ENCODE peak calls at places on chromosomes 3 and 15, in four cellular contexts. N is testis, I is fibroblast of mammary gland, P is adipocyte. X is an unnamed sample.

GRCh38 chr3:11544413-11545181 is 99.1 kb downstream of the VGLL4 start:
- DNase-seq in N (no peak), I (peak; percentile 57), P (no peak), X (peak; percentile 26)

GRCh38 chr3:186882881-186883685 is 40.6 kb downstream of the ADIPOQ start:
- DNase-seq in N (no peak), I (peak; percentile 86), P (peak; percentile 43), X (peak; percentile 78)

GRCh38 chr3:177098551-177098950 is 98.7 kb downstream of the TBL1XR1 start:
- DNase-seq in N (no peak), I (no peak), P (no peak), X (no peak)

GRCh38 chr15:75195122-75195765 is 6.4 kb upstream of the C15orf39 start:
- DNase-seq in N (peak; percentile 62), I (no peak), P (no peak), X (no peak)

GRCh38 chr15:66714543-66714981 is 12.5 kb downstream of the SMAD6 start:
- DNase-seq in N (no peak), I (peak; percentile 59), P (peak; percentile 45), X (peak; percentile 41)

GRCh38 chr15:40844543-40844981 is 714 bp downstream of the SPINT1 start:
- DNase-seq in N (peak; percentile 19), I (no peak), P (peak; percentile 23), X (peak; percentile 77)

GRCh38 chr15:90819390-90819789 is 49.0 kb upstream of the FURIN start:
- DNase-seq in N (no peak), I (no peak), P (no peak), X (peak; percentile 49)

GRCh38 chr3:11638669-11639402 is 4.9 kb downstream of the VGLL4 start:
- DNase-seq in N (peak; percentile 54), I (peak; percentile 41), P (peak; percentile 49), X (no peak)

GRCh38 chr3:160755776-160756304 is at the start of gene PPM1L:
- DNase-seq in N (no peak), I (peak; percentile 8), P (peak; percentile 76), X (peak; percentile 83)

GRCh38 chr15:22989576-22990477 is 9.7 kb upstream of the CYFIP1 start:
- DNase-seq in N (no peak), I (no peak), P (no peak), X (peak; percentile 8)

GRCh38 chr3:67531149-67532101 is 123.0 kb downstream of the SUCLG2 start:
- DNase-seq in N (no peak), I (peak; percentile 20), P (peak; percentile 25), X (no peak)

GRCh38 chr3:185677146-185677829 is 91.2 kb downstream of the SENP2 start:
- DNase-seq in N (no peak), I (peak; percentile 86), P (peak; percentile 84), X (peak; percentile 62)

GRCh38 chr15:22257668-22258401 is 177.5 kb downstream of the OR4M2 start:
- DNase-seq in N (no peak), I (no peak), P (no peak), X (no peak)

GRCh38 chr3:187066228-187066995 is 72.9 kb downstream of the RPL39L start:
- DNase-seq in N (peak; percentile 30), I (peak; percentile 41), P (no peak), X (peak; percentile 65)

GRCh38 chr15:25738171-25738792 is 124.8 kb downstream of the ATP10A start:
- DNase-seq in N (no peak), I (peak; percentile 44), P (peak; percentile 56), X (peak; percentile 70)

GRCh38 chr3:192106528-192106927 is 620.8 kb downstream of the FGF12 start:
- DNase-seq in N (no peak), I (no peak), P (no peak), X (no peak)

GRCh38 chr3:3636815-3637214 is 162.4 kb upstream of the LRRN1 start:
- DNase-seq in N (no peak), I (no peak), P (no peak), X (no peak)

GRCh38 chr3:72130565-72130964 is 345.6 kb upstream of the PROK2 start:
- DNase-seq in N (no peak), I (no peak), P (no peak), X (no peak)

GRCh38 chr3:58217209-58217811 is 6.5 kb upstream of the DNASE1L3 start:
- DNase-seq in N (peak; percentile 81), I (peak; percentile 66), P (peak; percentile 72), X (peak; percentile 76)

GRCh38 chr3:57164217-57164605 is 942 bp downstream of the IL17RD start:
- DNase-seq in N (peak; percentile 66), I (peak; percentile 43), P (peak; percentile 61), X (peak; percentile 11)

GRCh38 chr3:197407053-197407452 is 108.6 kb upstream of the DLG1 start:
- DNase-seq in N (no peak), I (no peak), P (no peak), X (no peak)

GRCh38 chr15:40010681-40011080 is 28.3 kb downstream of the SRP14 start:
- DNase-seq in N (no peak), I (peak; percentile 91), P (peak; percentile 22), X (peak; percentile 11)

GRCh38 chr3:105613120-105613519 is 246.4 kb downstream of the ALCAM start:
- DNase-seq in N (no peak), I (peak; percentile 22), P (no peak), X (no peak)

GRCh38 chr3:106811376-106811775 is 565.9 kb upstream of the CCDC54 start:
- DNase-seq in N (no peak), I (peak; percentile 75), P (peak; percentile 45), X (no peak)

GRCh38 chr3:102090646-102091045 is 241.3 kb downstream of the NFKBIZ start:
- DNase-seq in N (no peak), I (peak; percentile 16), P (no peak), X (no peak)

GRCh38 chr3:128573707-128574162 is 76.9 kb downstream of the RPN1 start:
- DNase-seq in N (no peak), I (no peak), P (no peak), X (peak; percentile 36)

GRCh38 chr15:44861917-44862316 is 94.6 kb upstream of the TERB2 start:
- DNase-seq in N (no peak), I (no peak), P (no peak), X (no peak)

GRCh38 chr3:8512234-8512633 is 10.6 kb downstream of the LMCD1 start:
- DNase-seq in N (no peak), I (no peak), P (no peak), X (no peak)

DNA sequence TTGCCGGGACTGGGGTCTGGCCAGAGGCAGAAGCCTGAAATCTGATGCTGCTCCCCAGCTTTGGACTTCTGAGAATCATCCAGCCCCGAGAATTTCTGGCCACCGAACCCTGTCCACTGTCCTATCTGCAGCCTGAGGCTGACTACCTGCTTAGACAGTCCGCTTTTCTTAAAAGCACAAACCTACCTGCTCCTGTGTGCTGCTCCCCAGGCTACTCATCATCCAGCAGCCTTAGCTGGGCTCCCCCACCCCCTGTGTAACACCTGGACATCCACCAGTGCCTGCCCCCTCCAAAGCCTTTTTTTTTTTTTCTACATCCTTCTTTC is 101.4 kb upstream of the LIPC start:
- DNase-seq in N (no peak), I (no peak), P (no peak), X (no peak)
- H3K4me3 ChIP-seq in N (no peak overlapping the region), I (no peak overlapping the region), P (no peak overlapping the region), X (peak overlapping the region; percentile 52)

GRCh38 chr3:52870471-52870870 is 26.9 kb downstream of the STIMATE start:
- DNase-seq in N (no peak), I (no peak), P (no peak), X (no peak)

GRCh38 chr3:52860424-52860768 is 25.6 kb upstream of the MUSTN1 start:
- DNase-seq in N (no peak), I (no peak), P (no peak), X (no peak)

GRCh38 chr3:52866427-52866826 is 30.9 kb downstream of the STIMATE start:
- DNase-seq in N (no peak), I (no peak), P (no peak), X (no peak)

GRCh38 chr3:52871761-52872160 is 25.6 kb downstream of the STIMATE start:
- DNase-seq in N (no peak), I (no peak), P (no peak), X (no peak)

DNA sequence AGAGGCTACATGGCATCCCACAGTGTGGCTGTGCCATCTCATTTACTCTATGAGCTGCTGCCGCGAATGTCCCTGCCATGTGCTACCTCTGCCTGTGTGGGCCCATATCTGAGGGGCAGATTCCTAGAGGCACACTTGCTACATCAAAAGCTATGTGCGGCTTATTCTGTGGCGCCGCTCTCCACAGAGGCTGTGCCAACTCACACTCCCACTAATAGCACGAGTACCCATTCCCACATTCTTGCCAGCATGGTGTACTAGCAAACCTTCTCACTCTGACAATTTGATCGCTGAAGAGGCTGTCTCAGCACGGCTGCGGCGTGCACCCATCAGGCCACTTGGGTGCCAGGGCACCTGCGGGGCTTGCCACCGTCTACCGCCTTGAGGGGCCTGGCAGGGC is 31.2 kb upstream of the MUSTN1 start:
- DNase-seq in N (no peak), I (no peak), P (no peak), X (no peak)
- H3K4me3 ChIP-seq in N (no peak overlapping the region), I (no peak overlapping the region), P (no peak overlapping the region), X (no peak overlapping the region)

DNA sequence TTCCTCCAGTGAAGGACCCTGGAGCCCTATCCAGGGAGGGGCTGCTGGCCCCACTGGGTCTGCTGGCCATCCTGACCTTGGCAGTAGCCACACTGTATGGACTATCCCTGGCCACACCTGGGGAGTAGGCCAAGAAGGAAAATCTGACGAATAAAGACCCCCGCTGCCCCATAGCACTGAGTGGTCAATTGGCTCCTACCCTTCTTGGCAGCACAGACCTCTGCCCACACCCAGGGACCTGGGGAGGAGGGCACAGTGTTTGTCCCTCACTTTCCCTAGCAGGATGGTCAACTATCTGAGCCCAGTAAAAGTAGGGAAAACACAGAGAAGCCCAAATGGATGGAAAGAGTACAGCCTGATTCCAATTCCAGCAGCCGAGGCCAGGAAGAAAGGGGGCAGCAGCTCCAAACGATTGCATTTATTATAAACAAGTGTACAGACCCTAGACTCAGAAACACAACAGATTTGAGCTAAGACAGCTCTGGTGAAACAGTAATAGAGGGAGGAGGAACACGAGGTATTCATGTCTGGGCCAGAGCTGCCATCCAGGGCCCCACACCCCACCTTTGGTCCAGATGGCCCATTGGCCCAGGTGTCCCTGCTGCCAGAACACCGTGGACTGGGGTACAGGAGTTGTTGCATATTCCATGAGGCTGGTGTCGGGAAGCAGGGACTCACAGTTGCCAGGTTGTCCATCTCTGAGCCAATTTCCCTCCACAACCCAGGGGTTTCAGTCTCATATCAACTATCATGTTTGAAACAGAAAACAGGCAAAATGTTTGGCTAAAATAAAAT is 21.1 kb downstream of the ATRIP start:
- DNase-seq in N (no peak), I (no peak), P (no peak), X (no peak)
- H3K4me3 ChIP-seq in N (no peak overlapping the region), I (peak overlapping the region; percentile 61), P (peak overlapping the region; percentile 91), X (peak overlapping the region; percentile 69)

DNA sequence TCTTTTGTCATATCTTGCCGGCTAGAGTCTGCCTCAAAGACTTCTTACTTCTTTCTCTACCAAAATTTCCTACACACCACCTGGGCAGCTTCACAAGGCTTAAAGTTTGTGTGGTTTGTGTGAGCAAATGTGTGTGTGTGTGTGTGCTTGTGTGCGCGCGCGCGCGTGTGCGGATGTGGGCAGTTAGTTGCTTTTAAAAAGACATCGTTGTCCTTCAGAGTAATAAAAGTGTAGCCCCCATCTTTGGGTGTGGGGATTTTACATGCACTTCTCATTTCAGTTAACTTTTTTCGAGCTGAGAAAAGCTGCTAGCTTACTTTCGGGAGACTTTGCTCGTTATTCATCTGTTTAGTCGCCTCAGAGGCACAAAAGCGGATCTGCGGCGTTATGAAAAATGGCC is 36.0 kb downstream of the ZIC4 start:
- DNase-seq in N (no peak), I (no peak), P (no peak), X (no peak)
- H3K4me3 ChIP-seq in N (no peak overlapping the region), I (no peak overlapping the region), P (no peak overlapping the region), X (no peak overlapping the region)

X was measured in NB4.